ENCODE peak calls at places on chromosomes 7 and 10, in seven cellular contexts. L is body of pancreas; Z is adipocyte; E is CD8-positive, alpha-beta T cell; H is tibial nerve; J is upper lobe of right lung; M is DND-41. I is an unnamed sample.

GRCh38 chr7:66741706-66742053 is 1.1 kb downstream of the RABGEF1 start:
- DNase-seq in L (peak; percentile 51), Z (no peak), E (no peak), H (no peak), J (no peak), M (no peak), I (peak; percentile 22)

GRCh38 chr7:18343047-18343446 is 152.5 kb upstream of the HDAC9 start:
- DNase-seq in L (no peak), Z (no peak), E (no peak), H (no peak), J (no peak), M (no peak), I (no peak)

GRCh38 chr7:99000196-99000903 is 122.0 kb downstream of the TRRAP start:
- DNase-seq in L (no peak), Z (no peak), E (no peak), H (no peak), J (peak; percentile 61), M (no peak), I (no peak)

GRCh38 chr10:35532141-35532540 is 73.0 kb upstream of the GJD4 start:
- DNase-seq in L (no peak), Z (no peak), E (no peak), H (no peak), J (no peak), M (no peak), I (no peak)

GRCh38 chr7:157136372-157136771 is 2.4 kb upstream of the UBE3C start:
- DNase-seq in L (no peak), Z (peak; percentile 81), E (no peak), H (no peak), J (no peak), M (no peak), I (peak; percentile 50)

GRCh38 chr10:71077143-71077581 is 135.2 kb upstream of the UNC5B start:
- DNase-seq in L (no peak), Z (no peak), E (no peak), H (no peak), J (peak; percentile 46), M (no peak), I (no peak)

GRCh38 chr10:48466611-48467240 is 138.1 kb downstream of the ARHGAP22 start:
- DNase-seq in L (peak; percentile 4), Z (no peak), E (no peak), H (no peak), J (peak; percentile 47), M (no peak), I (no peak)

GRCh38 chr7:26329520-26330269 is 38.0 kb downstream of the SNX10 start:
- DNase-seq in L (peak; percentile 5), Z (no peak), E (no peak), H (no peak), J (peak; percentile 73), M (no peak), I (no peak)

GRCh38 chr10:122487231-122487765 is 25.9 kb downstream of the HTRA1 start:
- DNase-seq in L (no peak), Z (peak; percentile 50), E (no peak), H (no peak), J (peak; percentile 33), M (no peak), I (no peak)

GRCh38 chr7:126450269-126450671 is 802.5 kb downstream of the GRM8 start:
- DNase-seq in L (no peak), Z (no peak), E (no peak), H (no peak), J (no peak), M (no peak), I (no peak)

GRCh38 chr10:4082851-4083250 is 297.8 kb upstream of the KLF6 start:
- DNase-seq in L (no peak), Z (peak; percentile 49), E (no peak), H (no peak), J (no peak), M (no peak), I (no peak)

GRCh38 chr7:151796091-151796870 is 80.6 kb downstream of the PRKAG2 start:
- DNase-seq in L (no peak), Z (no peak), E (no peak), H (no peak), J (peak; percentile 65), M (no peak), I (peak; percentile 41)

GRCh38 chr7:85041599-85042216 is 145.1 kb downstream of the SEMA3D start:
- DNase-seq in L (peak; percentile 83), Z (peak; percentile 80), E (no peak), H (peak; percentile 35), J (peak; percentile 71), M (peak; percentile 45), I (peak; percentile 81)

GRCh38 chr10:8033812-8034665 is 20.4 kb upstream of the GATA3 start:
- DNase-seq in L (no peak), Z (no peak), E (no peak), H (no peak), J (no peak), M (no peak), I (no peak)

GRCh38 chr7:46168671-46169383 is 247.8 kb upstream of the IGFBP3 start:
- DNase-seq in L (peak; percentile 77), Z (no peak), E (no peak), H (no peak), J (no peak), M (no peak), I (no peak)

GRCh38 chr7:25777969-25778767 is 373.8 kb upstream of the NFE2L3 start:
- DNase-seq in L (no peak), Z (no peak), E (no peak), H (no peak), J (no peak), M (no peak), I (no peak)

GRCh38 chr10:117619710-117620405 is 77.3 kb downstream of the EMX2 start:
- DNase-seq in L (no peak), Z (no peak), E (no peak), H (no peak), J (no peak), M (no peak), I (no peak)

DNA sequence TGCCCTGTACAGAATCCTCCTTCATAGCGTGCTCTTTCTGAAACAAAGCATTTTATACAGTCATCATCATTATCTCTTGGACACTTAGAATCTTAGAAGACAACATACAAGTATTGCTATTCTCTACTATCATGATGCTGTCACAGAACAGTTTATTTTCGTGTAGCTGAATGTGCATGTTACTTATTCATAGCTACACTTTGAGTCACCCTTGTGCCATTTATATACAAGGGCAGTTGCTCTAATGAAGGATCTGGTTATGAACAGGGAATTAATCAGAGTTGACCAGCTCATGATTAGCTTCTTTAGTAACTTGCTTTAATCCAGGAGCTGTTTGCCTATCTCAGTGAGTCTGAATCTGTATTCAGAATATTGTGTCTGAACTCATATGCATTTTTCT is 11.2 kb downstream of the CASP2 start:
- DNase-seq in L (no peak), Z (peak; percentile 13), E (no peak), H (no peak), J (no peak), M (no peak), I (no peak)
- H3K36me3 ChIP-seq in L (peaks cover 30% of the 10 kb centered on the region), Z (peaks cover 82% of the 10 kb centered on the region), E (peaks cover 51% of the 10 kb centered on the region), H (no peaks in the 10 kb centered on the region), J (peaks cover 98% of the 10 kb centered on the region), M (peaks cover 94% of the 10 kb centered on the region), I (no peaks in the 10 kb centered on the region)

GRCh38 chr7:149454006-149454405 is 6.9 kb downstream of the ZNF777 start:
- DNase-seq in L (no peak), Z (no peak), E (no peak), H (no peak), J (peak; percentile 34), M (no peak), I (no peak)

GRCh38 chr7:149454750-149455149 is 6.1 kb downstream of the ZNF777 start:
- DNase-seq in L (no peak), Z (no peak), E (no peak), H (no peak), J (no peak), M (no peak), I (no peak)

GRCh38 chr7:149448961-149449360 is 11.9 kb downstream of the ZNF777 start:
- DNase-seq in L (no peak), Z (no peak), E (no peak), H (no peak), J (no peak), M (no peak), I (no peak)

GRCh38 chr7:149449897-149450296 is 11.0 kb downstream of the ZNF777 start:
- DNase-seq in L (no peak), Z (no peak), E (no peak), H (no peak), J (no peak), M (no peak), I (no peak)

DNA sequence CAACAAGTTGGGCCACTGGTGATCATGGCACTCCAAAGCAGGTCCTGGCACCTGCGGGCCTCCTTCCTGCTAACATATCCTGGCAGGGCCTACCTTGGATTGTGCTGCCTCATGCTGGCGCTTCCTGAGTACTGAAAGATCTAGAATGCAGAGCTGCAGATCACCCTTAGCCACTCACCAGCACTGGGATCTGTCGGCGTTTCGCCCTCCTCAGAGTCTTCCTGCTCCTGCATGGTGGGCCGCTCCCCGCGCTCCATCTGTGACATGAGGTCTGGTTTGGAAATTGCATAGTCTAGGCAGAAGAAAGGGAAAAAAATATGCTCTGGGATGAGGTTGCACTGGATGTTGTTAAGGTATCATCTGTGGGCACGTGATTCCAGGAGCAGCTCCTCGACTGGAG is 10.0 kb downstream of the ZNF777 start:
- DNase-seq in L (no peak), Z (no peak), E (no peak), H (no peak), J (no peak), M (no peak), I (no peak)
- H3K36me3 ChIP-seq in L (peaks cover 42% of the 10 kb centered on the region), Z (peaks cover 82% of the 10 kb centered on the region), E (peaks cover 49% of the 10 kb centered on the region), H (no peaks in the 10 kb centered on the region), J (peaks cover 85% of the 10 kb centered on the region), M (peaks cover 81% of the 10 kb centered on the region), I (no peaks in the 10 kb centered on the region)

GRCh38 chr10:75226055-75226454 is 9.7 kb downstream of the COMTD1 start:
- DNase-seq in L (no peak), Z (no peak), E (no peak), H (no peak), J (no peak), M (no peak), I (no peak)

GRCh38 chr10:75229961-75230360 is 5.8 kb downstream of the COMTD1 start:
- DNase-seq in L (no peak), Z (peak; percentile 52), E (no peak), H (no peak), J (no peak), M (no peak), I (no peak)

GRCh38 chr10:75226656-75227055 is 9.1 kb downstream of the COMTD1 start:
- DNase-seq in L (no peak), Z (no peak), E (no peak), H (no peak), J (no peak), M (no peak), I (no peak)

GRCh38 chr10:75228834-75229233 is 6.9 kb downstream of the COMTD1 start:
- DNase-seq in L (no peak), Z (peak; percentile 43), E (no peak), H (no peak), J (no peak), M (no peak), I (no peak)

DNA sequence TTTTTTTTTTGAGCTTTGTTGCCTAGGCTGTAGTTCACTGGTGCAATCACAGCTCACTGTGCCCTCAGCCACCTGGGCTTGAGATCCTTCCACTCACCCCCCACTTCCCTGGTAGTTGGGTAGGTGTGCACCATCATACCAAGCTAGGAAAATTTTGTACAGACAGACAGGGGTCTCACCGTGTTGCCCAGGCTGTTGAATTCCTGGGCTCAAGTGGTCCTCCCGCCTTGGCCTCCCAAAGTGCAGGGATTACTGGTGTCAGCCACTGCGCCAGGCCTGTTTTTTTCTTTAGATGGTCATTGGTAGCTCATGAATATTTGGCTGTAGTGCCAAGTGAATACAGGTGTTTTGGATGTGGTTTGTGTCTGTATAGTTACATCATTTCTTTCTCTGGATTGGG is 7.5 kb downstream of the COMTD1 start:
- DNase-seq in L (no peak), Z (no peak), E (no peak), H (no peak), J (no peak), M (no peak), I (no peak)
- H3K36me3 ChIP-seq in L (peaks cover 12% of the 10 kb centered on the region), Z (peaks cover 80% of the 10 kb centered on the region), E (peaks cover 50% of the 10 kb centered on the region), H (no peaks in the 10 kb centered on the region), J (peaks cover 72% of the 10 kb centered on the region), M (peaks cover 93% of the 10 kb centered on the region), I (no peaks in the 10 kb centered on the region)

GRCh38 chr7:5687936-5688673 is 93.4 kb downstream of the RNF216 start:
- DNase-seq in L (no peak), Z (no peak), E (no peak), H (no peak), J (no peak), M (no peak), I (no peak)
- H3K36me3 ChIP-seq in L (peaks cover 4% of the 10 kb centered on the region), Z (peaks cover 5% of the 10 kb centered on the region), E (no peaks in the 10 kb centered on the region), H (no peaks in the 10 kb centered on the region), J (peaks cover 24% of the 10 kb centered on the region), M (peaks cover 53% of the 10 kb centered on the region), I (no peaks in the 10 kb centered on the region)